ENCODE peak calls at places on chromosome 7, in five cellular contexts. R, E, O, T and P are unnamed samples.

GRCh38 chr7:45026984-45027773 is 27.2 kb downstream of the CCM2 start:
- DNase-seq in E (peak; percentile 38), T (no peak), R (no peak), O (peak; percentile 82), P (no peak)

GRCh38 chr7:7173956-7174632 is 8.2 kb upstream of the C1GALT1 start:
- DNase-seq in O (no peak), T (no peak), R (no peak), E (no peak), P (no peak)

GRCh38 chr7:7707756-7708310 is 10.6 kb downstream of the RPA3 start:
- DNase-seq in E (peak; percentile 13), R (no peak), O (no peak), T (no peak), P (no peak)

GRCh38 chr7:139860090-139860773 is 31.2 kb downstream of the TBXAS1 start:
- DNase-seq in R (no peak), E (no peak), O (peak; percentile 91), T (peak; percentile 37), P (peak; percentile 62)

GRCh38 chr7:134804351-134804750 is 24.9 kb downstream of the CALD1 start:
- DNase-seq in R (no peak), O (no peak), E (peak; percentile 73), T (no peak), P (no peak)

GRCh38 chr7:141262101-141262819 is 188.4 kb downstream of the TMEM178B start:
- DNase-seq in T (no peak), E (no peak), O (no peak), R (no peak), P (no peak)

GRCh38 chr7:12719141-12719919 is 31.9 kb downstream of the ARL4A start:
- DNase-seq in R (peak; percentile 71), E (peak; percentile 74), O (no peak), T (no peak), P (no peak)

GRCh38 chr7:116446179-116446855 is 53.2 kb upstream of the CAV2 start:
- DNase-seq in O (no peak), E (peak; percentile 78), T (no peak), R (no peak), P (no peak)

GRCh38 chr7:142603870-142604448 is 145.3 kb upstream of the PRSS1 start:
- DNase-seq in O (no peak), R (peak; percentile 66), T (no peak), E (peak; percentile 81), P (no peak)

GRCh38 chr7:55786901-55787300 is 75.7 kb downstream of the SEPTIN14 start:
- DNase-seq in R (no peak), T (no peak), E (no peak), O (no peak), P (no peak)

GRCh38 chr7:88337556-88337955 is 30.9 kb upstream of the STEAP4 start:
- DNase-seq in E (peak; percentile 26), T (no peak), O (no peak), R (no peak), P (no peak)

GRCh38 chr7:30254248-30254647 is 30.1 kb upstream of the ZNRF2 start:
- DNase-seq in E (no peak), T (no peak), R (no peak), O (no peak), P (no peak)

GRCh38 chr7:43856996-43857395 is 12.3 kb downstream of the MRPS24 start:
- DNase-seq in E (no peak), O (peak; percentile 1), R (no peak), T (no peak), P (no peak)

GRCh38 chr7:143467724-143468123 is 9.9 kb upstream of the TAS2R41 start:
- DNase-seq in R (no peak), O (no peak), E (no peak), T (no peak), P (no peak)

GRCh38 chr7:153087498-153087897 is 327.9 kb downstream of the ACTR3B start:
- DNase-seq in T (no peak), R (no peak), E (no peak), O (no peak), P (no peak)

GRCh38 chr7:1144269-1144771 is 15.7 kb downstream of the ZFAND2A start:
- DNase-seq in E (peak; percentile 8), R (peak; percentile 41), T (peak; percentile 42), O (peak; percentile 71), P (no peak)

GRCh38 chr7:78057571-78057970 is 259.0 kb downstream of the PHTF2 start:
- DNase-seq in T (no peak), O (no peak), E (no peak), R (no peak), P (no peak)
- H3K4me1 ChIP-seq in T (peaks cover 1% of the 10 kb centered on the region), O (no peaks in the 10 kb centered on the region), E (peaks cover 24% of the 10 kb centered on the region), R (peaks cover 6% of the 10 kb centered on the region), P (no peaks in the 10 kb centered on the region)

GRCh38 chr7:130939285-130940095 is 205.5 kb upstream of the KLF14 start:
- DNase-seq in O (no peak), R (no peak), T (no peak), E (no peak), P (no peak)

GRCh38 chr7:130940326-130940725 is 206.3 kb upstream of the KLF14 start:
- DNase-seq in R (no peak), O (no peak), E (no peak), T (no peak), P (no peak)

GRCh38 chr7:130942211-130942964 is 208.4 kb upstream of the KLF14 start:
- DNase-seq in E (peak; percentile 43), O (no peak), T (no peak), R (peak; percentile 76), P (no peak)

GRCh38 chr7:130941322-130942210 is 207.6 kb upstream of the KLF14 start:
- DNase-seq in E (peak; percentile 61), O (peak; percentile 83), R (peak; percentile 80), T (peak; percentile 36), P (no peak)

DNA sequence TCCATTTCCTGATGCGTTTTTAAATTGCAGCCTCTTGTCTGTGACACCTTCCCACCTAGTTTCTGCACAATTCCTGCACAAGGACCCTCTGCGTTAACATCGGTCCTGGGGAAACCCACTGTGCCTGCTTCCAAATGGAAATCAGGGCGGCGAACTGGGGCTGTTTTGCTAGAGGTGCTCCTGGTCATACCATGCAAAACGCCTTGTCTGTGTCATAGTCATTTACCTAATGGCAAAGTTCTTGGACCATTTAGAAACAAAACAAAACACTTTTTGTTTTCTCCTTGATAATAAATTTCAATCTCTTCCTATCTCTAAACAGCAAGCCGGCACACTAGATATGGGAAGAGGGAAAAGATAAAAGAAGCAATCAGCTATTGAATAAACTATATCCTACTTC is 206.9 kb upstream of the KLF14 start:
- DNase-seq in R (no peak), O (peak; percentile 54), E (no peak), T (no peak), P (no peak)
- H3K4me3 ChIP-seq in R (peak overlapping the region; percentile 52), O (peak overlapping the region; percentile 30), E (no peak overlapping the region), T (peak overlapping the region; percentile 29), P (no peak overlapping the region)

DNA sequence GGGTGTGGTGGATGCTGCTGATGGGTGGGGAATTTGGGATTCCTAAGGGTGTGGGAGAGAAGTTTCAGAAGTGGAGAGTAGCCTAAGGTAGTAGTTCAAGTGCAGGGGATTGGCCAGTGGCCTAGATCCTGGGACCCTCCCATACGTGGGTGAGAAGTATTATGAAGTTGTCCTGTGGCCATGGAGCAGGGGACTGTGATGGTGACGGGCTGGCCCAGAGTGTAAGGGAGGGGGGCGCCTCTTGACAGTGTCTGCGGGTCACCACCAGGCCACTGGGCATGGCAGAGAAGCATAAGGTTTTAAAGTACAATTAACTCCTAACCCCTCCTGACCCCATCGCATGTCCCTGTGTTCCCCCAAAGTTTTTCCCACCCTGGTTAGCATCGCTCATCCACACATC is 70.2 kb downstream of the RBM33 start:
- DNase-seq in T (no peak), E (no peak), O (no peak), R (no peak), P (no peak)
- H3K4me1 ChIP-seq in T (no peaks in the 10 kb centered on the region), E (peaks cover 7% of the 10 kb centered on the region), O (peaks cover 3% of the 10 kb centered on the region), R (no peaks in the 10 kb centered on the region), P (peaks cover 6% of the 10 kb centered on the region)

GRCh38 chr7:5488286-5488878 is 64.7 kb upstream of the TNRC18 start:
- DNase-seq in T (no peak), R (no peak), O (no peak), E (no peak), P (no peak)
- H3K4me3 ChIP-seq in T (no peak overlapping the region), R (no peak overlapping the region), O (no peak overlapping the region), E (no peak overlapping the region), P (no peak overlapping the region)

DNA sequence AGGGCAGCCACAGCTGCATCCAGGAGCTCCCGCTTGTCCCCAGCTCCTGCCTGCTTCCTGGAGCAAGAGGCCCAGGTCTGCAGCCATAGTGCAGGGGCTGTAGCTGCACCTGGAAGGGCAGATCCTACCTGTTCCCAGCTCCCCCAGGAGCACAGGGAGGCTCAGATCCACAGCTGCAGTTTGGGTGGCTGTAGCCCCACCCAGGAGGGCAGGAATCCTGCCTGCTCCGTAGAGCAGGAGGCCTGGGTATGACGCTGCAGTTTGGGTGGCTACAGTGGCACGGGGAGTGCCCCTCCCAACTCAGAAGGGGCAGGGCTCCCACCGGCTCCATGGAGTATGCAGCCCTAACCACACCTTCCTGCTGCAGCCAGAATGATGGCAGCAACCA is 26.7 kb upstream of the CDCA7L start:
- DNase-seq in R (peak; percentile 19), O (no peak), T (no peak), E (no peak), P (no peak)
- H3K4me1 ChIP-seq in R (no peaks in the 10 kb centered on the region), O (no peaks in the 10 kb centered on the region), T (no peaks in the 10 kb centered on the region), E (peaks cover 9% of the 10 kb centered on the region), P (no peaks in the 10 kb centered on the region)

GRCh38 chr7:77426052-77426404 is 9.9 kb upstream of the GSAP start:
- DNase-seq in O (no peak), T (no peak), R (no peak), E (peak; percentile 35), P (no peak)

GRCh38 chr7:77427996-77428603 is 12.0 kb upstream of the GSAP start:
- DNase-seq in E (peak; percentile 67), O (no peak), T (no peak), R (no peak), P (no peak)

GRCh38 chr7:77426521-77427051 is 10.4 kb upstream of the GSAP start:
- DNase-seq in R (no peak), O (no peak), E (peak; percentile 64), T (no peak), P (no peak)

GRCh38 chr7:77422500-77422899 is 6.4 kb upstream of the GSAP start:
- DNase-seq in E (no peak), T (no peak), R (no peak), O (no peak), P (no peak)

GRCh38 chr7:77425151-77426051 is 9.3 kb upstream of the GSAP start:
- DNase-seq in E (peak; percentile 54), T (no peak), O (no peak), R (peak; percentile 53), P (no peak)
- H3K4me3 ChIP-seq in E (no peak overlapping the region), T (no peak overlapping the region), O (no peak overlapping the region), R (peak overlapping the region; percentile 16), P (no peak overlapping the region)

GRCh38 chr7:2641406-2642393 is 9.9 kb downstream of the TTYH3 start:
- DNase-seq in E (peak; percentile 98), R (no peak), T (peak; percentile 95), O (peak; percentile 90), P (peak; percentile 86)
- H3K4me1 ChIP-seq in E (peaks cover 41% of the 10 kb centered on the region), R (peaks cover 32% of the 10 kb centered on the region), T (peaks cover 23% of the 10 kb centered on the region), O (peaks cover 67% of the 10 kb centered on the region), P (peaks cover 14% of the 10 kb centered on the region)

GRCh38 chr7:131244259-131244852 is 83.3 kb upstream of the MKLN1 start:
- DNase-seq in T (peak; percentile 18), R (peak; percentile 79), E (peak; percentile 85), O (no peak), P (no peak)
- H3K4me3 ChIP-seq in T (no peak overlapping the region), R (no peak overlapping the region), E (no peak overlapping the region), O (no peak overlapping the region), P (no peak overlapping the region)